ENCODE peak calls at places on chromosome 13, in ten cellular contexts. H, J, U, C, W, O, M, X, A and V are unnamed samples.

GRCh38 chr13:96020155-96020575 is 33.0 kb downstream of the UGGT2 start:
- DNase-seq in H (peak), J (peak), U (no peak), C (no peak), W (peak), O (peak), M (peak), X (peak), A (no peak), V (peak)

GRCh38 chr13:49388256-49388655 is 55.6 kb downstream of the CAB39L start:
- DNase-seq in H (no peak), J (no peak), U (no peak), C (no peak), W (no peak), O (no peak), M (no peak), X (no peak), A (no peak), V (no peak)

GRCh38 chr13:69423844-69424243 is 683.8 kb upstream of the ATXN8OS start:
- DNase-seq in H (no peak), J (no peak), U (no peak), C (no peak), W (no peak), O (peak), M (no peak), X (no peak), A (no peak), V (no peak)

GRCh38 chr13:98576963-98577822 is at the start of gene STK24:
- DNase-seq in H (peak), J (peak), U (peak), C (peak), W (peak), O (no peak), M (peak), X (peak), A (no peak), V (no peak)

GRCh38 chr13:33794576-33794975 is 23.4 kb upstream of the RFC3 start:
- DNase-seq in H (no peak), J (no peak), U (no peak), C (no peak), W (no peak), O (no peak), M (no peak), X (no peak), A (no peak), V (no peak)

GRCh38 chr13:110475117-110475516 is 86.4 kb downstream of the RAB20 start:
- DNase-seq in H (no peak), J (no peak), U (no peak), C (no peak), W (no peak), O (no peak), M (peak), X (no peak), A (no peak), V (no peak)

GRCh38 chr13:67230774-67231480 is 791 bp upstream of the PCDH9 start:
- DNase-seq in H (peak), J (peak), U (peak), C (no peak), W (peak), O (peak), M (peak), X (peak), A (no peak), V (peak)

GRCh38 chr13:41244555-41244954 is 18.8 kb downstream of the MTRF1 start:
- DNase-seq in H (no peak), J (no peak), U (no peak), C (no peak), W (no peak), O (no peak), M (no peak), X (no peak), A (no peak), V (no peak)

GRCh38 chr13:71039440-71039839 is 827.6 kb downstream of the DACH1 start:
- DNase-seq in H (no peak), J (no peak), U (no peak), C (no peak), W (no peak), O (no peak), M (no peak), X (no peak), A (no peak), V (no peak)

GRCh38 chr13:89746554-89746953 is 1600.9 kb upstream of the MIR17HG start:
- DNase-seq in H (no peak), J (no peak), U (no peak), C (no peak), W (no peak), O (peak), M (no peak), X (no peak), A (no peak), V (no peak)

GRCh38 chr13:51804295-51805172 is 571 bp upstream of the DHRS12 start:
- DNase-seq in H (peak), J (peak), U (peak), C (peak), W (no peak), O (peak), M (peak), X (no peak), A (no peak), V (no peak)

GRCh38 chr13:82634946-82635345 is 1247.3 kb downstream of the SLITRK1 start:
- DNase-seq in H (no peak), J (no peak), U (no peak), C (no peak), W (no peak), O (no peak), M (no peak), X (no peak), A (no peak), V (no peak)

GRCh38 chr13:38264363-38265134 is 85.1 kb upstream of the UFM1 start:
- DNase-seq in H (peak), J (no peak), U (no peak), C (no peak), W (no peak), O (no peak), M (peak), X (peak), A (no peak), V (no peak)

GRCh38 chr13:80962855-80963254 is 621.9 kb upstream of the SPRY2 start:
- DNase-seq in H (no peak), J (no peak), U (no peak), C (no peak), W (no peak), O (no peak), M (peak), X (no peak), A (no peak), V (no peak)

GRCh38 chr13:114077121-114077937 is 55.1 kb downstream of the RASA3 start:
- DNase-seq in H (no peak), J (no peak), U (no peak), C (no peak), W (no peak), O (no peak), M (no peak), X (no peak), A (no peak), V (no peak)

GRCh38 chr13:77383097-77383496 is 56.2 kb upstream of the MYCBP2 start:
- DNase-seq in H (no peak), J (no peak), U (no peak), C (no peak), W (no peak), O (no peak), M (no peak), X (no peak), A (no peak), V (no peak)